ENCODE peak calls at places on chromosomes 16 and 17, in five cellular contexts. B, V, M, Z and A are unnamed samples.

GRCh38 chr17:10699861-10700260 is 2.5 kb downstream of the ADPRM start:
- DNase-seq in Z (peak; percentile 41), M (no peak), B (no peak), V (no peak), A (no peak)

GRCh38 chr16:14148016-14148415 is 76.9 kb downstream of the MRTFB start:
- DNase-seq in Z (peak; percentile 32), V (no peak), B (peak; percentile 6), M (no peak), A (no peak)

GRCh38 chr17:18246880-18247612 is 11.5 kb downstream of the FLII start:
- DNase-seq in M (peak; percentile 83), B (peak; percentile 8), V (peak; percentile 99), Z (peak; percentile 33), A (no peak)

GRCh38 chr16:77443834-77444460 is 9.1 kb upstream of the ADAMTS18 start:
- DNase-seq in M (no peak), Z (no peak), V (no peak), B (no peak), A (no peak)

GRCh38 chr16:16145286-16145685 is 78.0 kb downstream of the ABCC6 start:
- DNase-seq in B (no peak), V (no peak), M (no peak), Z (no peak), A (no peak)

GRCh38 chr16:48076455-48077012 is 79.3 kb downstream of the ABCC12 start:
- DNase-seq in V (no peak), Z (peak; percentile 6), M (no peak), B (peak; percentile 75), A (no peak)

GRCh38 chr17:17749921-17750320 is 68.7 kb downstream of the RAI1 start:
- DNase-seq in Z (peak; percentile 63), B (peak; percentile 43), M (peak; percentile 69), V (peak; percentile 98), A (peak; percentile 76)

GRCh38 chr16:3038256-3038655 is 1.5 kb upstream of the BICDL2 start:
- DNase-seq in V (peak; percentile 73), M (no peak), B (no peak), Z (no peak), A (no peak)

GRCh38 chr17:48486557-48486956 is 44.3 kb downstream of the HOXB1 start:
- DNase-seq in B (peak; percentile 100), Z (peak; percentile 99), M (no peak), V (no peak), A (no peak)

GRCh38 chr16:8251298-8251697 is 339.0 kb downstream of the TMEM114 start:
- DNase-seq in B (no peak), M (no peak), Z (no peak), V (no peak), A (no peak)

GRCh38 chr16:57624044-57624688 is 4.3 kb upstream of the ADGRG1 start:
- DNase-seq in M (no peak), Z (no peak), B (peak; percentile 42), V (no peak), A (no peak)

GRCh38 chr16:68445458-68445857 is 2.9 kb downstream of the SMPD3 start:
- DNase-seq in V (peak; percentile 74), B (peak; percentile 5), M (no peak), Z (peak; percentile 16), A (peak; percentile 73)

GRCh38 chr17:76543482-76544122 is 3.8 kb downstream of the PRCD start:
- DNase-seq in M (no peak), B (no peak), V (peak; percentile 32), Z (no peak), A (no peak)

GRCh38 chr17:82316651-82317393 is 586 bp downstream of the CD7 start:
- DNase-seq in Z (no peak), V (no peak), B (no peak), M (no peak), A (no peak)

GRCh38 chr16:77660311-77660710 is 62.0 kb upstream of the NUDT7 start:
- DNase-seq in V (peak; percentile 34), B (peak; percentile 52), Z (peak; percentile 69), M (no peak), A (peak; percentile 24)

GRCh38 chr17:33750943-33751701 is 458.0 kb upstream of the ASIC2 start:
- DNase-seq in Z (peak; percentile 47), V (peak; percentile 92), M (peak; percentile 47), B (peak; percentile 42), A (peak; percentile 70)

GRCh38 chr16:56828641-56829040 is 36.4 kb upstream of the SLC12A3 start:
- DNase-seq in B (no peak), V (no peak), Z (no peak), M (no peak), A (no peak)

GRCh38 chr17:43427362-43428043 is 28.7 kb downstream of the ARL4D start:
- DNase-seq in B (no peak), M (no peak), V (no peak), Z (no peak), A (no peak)

GRCh38 chr16:49521706-49522325 is 148.2 kb downstream of the C16orf78 start:
- DNase-seq in Z (no peak), V (no peak), M (no peak), B (no peak), A (no peak)

GRCh38 chr16:87391324-87391949 is 699 bp upstream of the MAP1LC3B start:
- DNase-seq in V (peak; percentile 67), M (no peak), Z (peak; percentile 62), B (no peak), A (peak; percentile 43)

GRCh38 chr17:79019631-79020584 is 4.1 kb upstream of the C1QTNF1 start:
- DNase-seq in V (no peak), Z (peak; percentile 76), M (no peak), B (peak; percentile 78), A (peak; percentile 23)

DNA sequence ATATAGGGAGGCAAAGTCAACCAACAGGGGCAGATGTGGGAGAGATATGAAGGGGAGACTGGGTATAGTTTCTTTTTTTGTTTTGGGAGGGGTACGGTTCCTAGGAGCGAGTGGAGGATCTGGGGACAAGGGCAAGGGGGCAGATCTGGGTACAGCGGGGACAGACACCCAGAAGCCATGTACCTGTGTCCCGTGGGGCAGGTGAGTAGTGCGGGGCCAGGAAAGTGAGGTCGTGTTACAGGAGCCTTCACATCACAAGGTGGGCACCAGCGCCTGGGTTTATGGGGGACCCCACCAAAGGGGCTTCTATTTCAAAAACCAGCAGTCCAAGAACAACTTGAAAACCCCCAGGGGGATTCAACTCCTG is 11.5 kb downstream of the LITAF start:
- DNase-seq in Z (no peak), M (no peak), B (no peak), V (no peak), A (no peak)
- H3K4ac ChIP-seq in Z (no peak overlapping the region), M (no peak overlapping the region), B (no peak overlapping the region), V (no peak overlapping the region), A (no peak overlapping the region)

GRCh38 chr17:12619444-12620199 is 46.1 kb upstream of the MYOCD start:
- DNase-seq in B (peak; percentile 79), Z (peak; percentile 51), M (no peak), V (no peak), A (no peak)
- H2BK15ac ChIP-seq in B (peak overlapping the region; percentile 100), Z (no peak overlapping the region), M (no peak overlapping the region), V (no peak overlapping the region), A (no peak overlapping the region)

GRCh38 chr16:27690604-27691003 is 140.7 kb downstream of the KATNIP start:
- DNase-seq in B (peak; percentile 5), Z (peak; percentile 17), V (peak; percentile 52), M (no peak), A (no peak)
- H2AFZ ChIP-seq in B (no peak overlapping the region), Z (no peak overlapping the region), V (no peak overlapping the region), M (no peak overlapping the region), A (no peak overlapping the region)

GRCh38 chr16:89364603-89365002 is 125.8 kb downstream of the ANKRD11 start:
- DNase-seq in M (no peak), V (no peak), B (peak; percentile 81), Z (peak; percentile 50), A (no peak)
- H3K4ac ChIP-seq in M (no peak overlapping the region), V (no peak overlapping the region), B (peak overlapping the region; percentile 20), Z (no peak overlapping the region), A (no peak overlapping the region)

DNA sequence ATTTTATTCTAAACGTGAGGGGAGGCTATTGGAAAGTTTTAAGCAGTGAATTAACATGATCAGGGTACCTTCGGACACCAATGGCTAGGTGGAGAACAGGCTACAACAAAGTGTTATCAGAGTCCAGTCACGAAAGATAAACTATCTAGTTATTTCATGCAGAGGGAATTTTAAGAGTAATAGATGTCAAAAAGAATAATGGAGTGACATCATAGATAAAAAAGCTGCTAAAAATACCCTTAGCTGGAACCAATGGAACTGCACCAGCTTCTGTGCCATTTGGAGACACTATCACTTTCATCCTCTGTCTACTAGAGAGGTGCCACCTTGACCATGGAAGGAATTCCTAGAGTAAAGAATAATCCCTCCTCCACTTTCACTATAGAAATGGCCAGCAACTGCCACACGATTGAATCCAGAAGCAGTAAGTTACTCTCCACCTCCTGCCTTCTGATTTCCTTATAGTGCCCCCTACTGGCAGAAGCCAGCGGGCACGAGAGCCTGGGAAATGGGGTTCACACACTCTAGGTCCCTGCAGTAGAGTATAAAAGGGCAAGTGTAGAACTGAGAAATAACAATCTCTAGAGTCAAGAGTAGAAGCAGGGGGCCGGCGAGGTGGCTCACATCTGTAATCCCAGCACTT is 2.8 kb upstream of the ALDH3A2 start:
- DNase-seq in Z (peak; percentile 22), B (no peak), V (peak; percentile 87), M (no peak), A (peak; percentile 23)
- H2BK15ac ChIP-seq in Z (no peak overlapping the region), B (no peak overlapping the region), V (no peak overlapping the region), M (no peak overlapping the region), A (no peak overlapping the region)

DNA sequence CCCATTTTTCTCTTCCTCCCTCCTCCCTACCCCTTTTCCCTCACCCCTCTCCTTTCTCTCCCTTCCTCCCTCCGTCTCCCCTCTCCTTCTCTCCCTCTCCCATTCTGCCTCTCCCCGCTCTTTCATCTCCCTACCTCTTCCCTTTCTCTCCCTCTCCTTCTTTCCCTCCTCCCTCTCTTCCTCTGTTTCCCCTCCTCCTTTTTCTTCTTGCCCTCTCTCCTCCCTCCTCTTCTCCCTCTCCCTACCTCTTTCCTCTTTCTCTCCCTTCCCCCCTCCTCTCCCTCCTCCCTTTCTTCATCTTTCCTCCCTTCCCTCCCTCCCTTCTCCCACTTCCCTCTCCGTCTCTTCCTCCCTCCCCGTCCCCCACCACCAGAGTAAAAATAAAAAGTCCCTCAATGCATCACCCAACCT is 10.5 kb downstream of the CHD9NB start:
- DNase-seq in Z (no peak), B (no peak), M (no peak), V (no peak), A (no peak)
- H2AFZ ChIP-seq in Z (no peak overlapping the region), B (no peak overlapping the region), M (no peak overlapping the region), V (no peak overlapping the region), A (peak overlapping the region; percentile 90)

DNA sequence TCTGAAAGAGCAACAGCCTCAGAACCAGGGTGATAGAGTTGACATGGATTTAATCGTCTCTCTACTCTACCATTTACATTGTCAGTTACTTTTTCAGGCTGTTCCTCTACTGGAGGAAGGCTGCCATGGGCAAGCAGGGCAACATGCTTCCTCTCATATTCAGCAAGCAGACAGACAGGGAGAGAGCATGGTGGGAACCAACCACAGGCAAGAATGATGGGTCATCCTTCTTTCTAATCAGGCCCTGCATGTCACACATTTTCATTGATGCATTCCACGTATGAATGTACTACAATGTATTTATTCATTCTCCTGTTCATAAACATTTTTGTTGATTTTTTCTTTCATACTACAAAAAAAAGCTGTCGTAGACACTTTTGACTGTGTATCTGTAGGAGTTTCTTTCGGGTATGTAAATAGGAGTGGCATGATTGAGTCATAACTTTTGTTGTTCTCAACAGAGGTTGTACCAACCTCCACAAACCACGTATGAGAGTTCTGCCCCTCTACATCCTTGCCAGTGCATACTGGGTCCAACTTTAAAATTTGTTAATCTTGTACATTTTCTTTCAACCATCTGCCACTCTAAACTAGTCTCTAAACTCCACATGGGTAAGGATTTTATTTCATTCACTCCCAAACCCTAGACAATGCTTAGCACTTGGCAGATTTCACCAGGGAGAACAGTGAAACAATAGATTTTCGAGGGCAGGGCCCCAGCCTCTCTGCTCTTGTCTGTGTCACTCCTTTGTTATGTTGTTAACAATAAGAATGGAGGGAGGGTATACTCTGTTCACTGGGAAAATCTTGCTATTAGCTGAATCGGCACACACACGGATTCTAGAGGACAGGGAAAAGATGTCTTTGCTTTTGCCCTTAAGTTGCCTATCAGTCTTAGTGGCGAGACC is 58.7 kb downstream of the CMC2 start:
- DNase-seq in B (no peak), V (no peak), M (no peak), Z (no peak), A (no peak)
- H3K4ac ChIP-seq in B (no peak overlapping the region), V (no peak overlapping the region), M (no peak overlapping the region), Z (no peak overlapping the region), A (no peak overlapping the region)